ENCODE peak calls at places on chromosomes 3 and 15, in five cellular contexts. A is heart right ventricle, L is foreskin fibroblast, T is endodermal cell, I is neural progenitor cell. X is an unnamed sample.

GRCh38 chr15:56528136-56528535 is 63.2 kb upstream of the MNS1 start:
- DNase-seq in A (no peak), L (peak), T (no peak), I (no peak), X (no peak)

GRCh38 chr3:197960694-197961581 is 921 bp downstream of the LMLN start:
- DNase-seq in A (peak), L (no peak), T (no peak), I (no peak), X (no peak)

GRCh38 chr3:190585771-190586630 is 72.1 kb downstream of the IL1RAP start:
- DNase-seq in A (no peak), L (peak), T (peak), I (peak), X (no peak)

GRCh38 chr3:16462679-16463078 is 50.8 kb downstream of the RFTN1 start:
- DNase-seq in A (no peak), L (no peak), T (no peak), I (no peak), X (no peak)

GRCh38 chr3:190747566-190747965 is 114.9 kb downstream of the GMNC start:
- DNase-seq in A (no peak), L (no peak), T (no peak), I (no peak), X (no peak)

GRCh38 chr3:9932843-9933560 is 632 bp upstream of the CRELD1 start:
- DNase-seq in A (peak), L (peak), T (peak), I (peak), X (peak)

GRCh38 chr3:175585898-175586297 is 726.8 kb downstream of the NAALADL2 start:
- DNase-seq in A (no peak), L (peak), T (no peak), I (no peak), X (no peak)

GRCh38 chr3:32570426-32571191 is at the start of gene DYNC1LI1:
- DNase-seq in A (peak), L (peak), T (peak), I (peak), X (peak)

GRCh38 chr3:107241217-107241616 is 136.0 kb upstream of the CCDC54 start:
- DNase-seq in A (peak), L (no peak), T (peak), I (peak), X (peak)
- TF ChIP-seq CTCF in A (no peak), L (no peak), T (peak), I (no peak), X (no peak)

GRCh38 chr3:126917232-126917804 is 65.6 kb upstream of the PLXNA1 start:
- DNase-seq in A (no peak), L (no peak), T (no peak), I (no peak), X (no peak)
- TF ChIP-seq CTCF in A (no peak), L (no peak), T (no peak), I (no peak), X (no peak)

DNA sequence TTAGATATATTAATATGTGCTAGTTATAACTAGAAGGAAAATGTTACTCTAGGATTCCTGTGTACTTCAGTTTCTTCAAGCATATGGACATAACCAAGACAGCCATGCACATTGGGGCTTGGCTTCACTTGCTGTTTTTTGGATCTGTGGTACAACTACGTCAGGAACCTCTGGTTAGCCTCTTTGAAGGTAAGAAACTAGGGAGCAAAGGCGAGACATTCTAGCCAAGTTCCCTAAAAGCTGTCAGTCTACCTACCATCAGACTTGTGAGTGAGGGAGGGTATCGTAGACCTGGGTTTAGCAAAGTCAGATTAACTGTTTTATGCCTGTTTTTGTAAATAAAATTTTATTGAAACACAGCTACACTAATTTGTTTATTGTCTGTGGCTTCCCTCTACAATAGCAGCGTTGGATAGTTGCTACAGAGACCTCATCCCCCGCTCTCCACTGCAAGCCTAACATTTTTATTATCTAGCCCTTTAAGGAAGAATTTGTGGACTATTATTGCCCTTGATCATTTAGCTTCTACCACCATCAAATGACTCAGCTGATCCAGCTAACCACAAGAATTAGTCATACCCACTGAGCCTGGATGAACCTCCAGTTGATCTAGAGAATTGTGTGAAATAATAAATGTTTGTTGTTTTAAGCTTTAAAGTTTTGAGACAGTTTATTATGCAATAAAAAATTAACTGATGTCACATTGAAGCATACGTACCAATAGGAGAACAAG is 58.0 kb downstream of the RSRC1 start:
- DNase-seq in A (no peak), L (peak), T (no peak), I (no peak), X (no peak)
- TF ChIP-seq CTCF in A (no peak), L (no peak), T (no peak), I (no peak), X (no peak)

DNA sequence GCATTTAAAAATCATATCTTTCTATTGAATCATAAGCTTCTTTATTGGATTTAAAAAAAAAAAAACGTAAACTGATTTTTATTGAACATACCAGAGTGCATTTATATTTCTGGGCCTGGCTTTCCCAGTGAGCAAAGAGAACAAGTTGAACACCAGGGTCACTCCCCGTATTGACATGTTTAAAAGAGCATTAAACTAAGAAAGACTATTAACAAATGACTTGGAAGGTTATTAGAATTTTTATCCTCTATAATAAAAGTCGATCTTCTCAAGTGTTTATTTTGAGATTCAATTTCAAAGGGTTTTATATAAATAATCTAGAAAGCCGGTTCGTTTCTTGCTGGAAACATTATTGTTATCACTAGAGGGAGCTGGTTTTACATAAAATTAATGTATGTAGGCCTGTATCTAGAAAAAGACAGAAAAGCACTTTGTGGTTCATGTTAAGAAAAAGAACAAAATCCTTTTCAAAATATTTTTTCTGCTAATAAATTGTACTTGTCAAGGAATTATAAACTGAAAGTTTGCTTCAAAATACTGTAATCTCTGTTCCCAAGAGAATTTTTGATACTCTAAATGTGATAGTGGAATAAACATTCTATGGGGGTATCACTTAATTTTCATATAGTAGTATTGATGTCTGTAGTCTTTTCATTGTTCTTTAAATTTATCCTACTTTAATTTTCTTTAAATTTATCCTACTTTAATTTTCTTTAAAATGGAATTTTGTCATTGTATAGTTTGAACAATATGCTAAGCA is 321.8 kb upstream of the MME start:
- DNase-seq in A (no peak), L (peak), T (no peak), I (no peak), X (no peak)
- TF ChIP-seq CTCF in A (peak), L (peak), T (peak), I (peak), X (no peak)

DNA sequence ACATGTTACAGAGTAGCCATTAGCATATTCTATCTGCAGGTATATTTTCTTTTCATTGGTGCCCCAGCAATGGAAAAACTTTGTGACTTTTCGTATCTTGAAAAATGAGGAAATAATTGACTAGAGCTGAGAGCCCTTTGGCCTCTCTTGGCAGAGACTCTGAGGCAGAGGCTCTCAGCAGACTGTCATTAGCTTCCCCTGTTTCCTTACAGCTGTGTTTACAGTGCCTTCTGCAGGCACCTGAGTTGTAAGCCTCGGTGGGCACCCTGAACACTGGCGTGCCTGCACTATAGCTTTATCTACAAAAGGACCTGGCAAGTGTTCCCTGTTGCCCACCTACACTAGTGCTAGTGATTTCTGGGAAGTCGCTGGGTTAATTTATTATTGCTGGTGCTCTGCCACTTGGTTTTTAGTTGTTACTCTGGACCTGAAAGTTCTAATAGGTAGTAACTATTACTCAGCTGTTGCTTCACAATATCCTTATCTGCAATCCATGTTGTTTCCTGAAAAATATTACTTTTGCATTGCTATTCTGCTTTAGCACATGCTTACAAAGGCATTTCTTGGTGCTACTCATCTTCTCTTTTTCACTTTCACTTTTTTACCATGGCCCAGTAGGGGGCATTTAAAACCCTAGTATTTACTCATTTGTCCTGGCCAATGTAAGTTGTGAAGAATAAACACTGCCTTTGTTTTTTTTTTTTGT is 7.8 kb upstream of the GPR171 start:
- DNase-seq in A (no peak), L (no peak), T (no peak), I (peak), X (no peak)
- TF ChIP-seq CTCF in A (no peak), L (no peak), T (no peak), I (no peak), X (no peak)

DNA sequence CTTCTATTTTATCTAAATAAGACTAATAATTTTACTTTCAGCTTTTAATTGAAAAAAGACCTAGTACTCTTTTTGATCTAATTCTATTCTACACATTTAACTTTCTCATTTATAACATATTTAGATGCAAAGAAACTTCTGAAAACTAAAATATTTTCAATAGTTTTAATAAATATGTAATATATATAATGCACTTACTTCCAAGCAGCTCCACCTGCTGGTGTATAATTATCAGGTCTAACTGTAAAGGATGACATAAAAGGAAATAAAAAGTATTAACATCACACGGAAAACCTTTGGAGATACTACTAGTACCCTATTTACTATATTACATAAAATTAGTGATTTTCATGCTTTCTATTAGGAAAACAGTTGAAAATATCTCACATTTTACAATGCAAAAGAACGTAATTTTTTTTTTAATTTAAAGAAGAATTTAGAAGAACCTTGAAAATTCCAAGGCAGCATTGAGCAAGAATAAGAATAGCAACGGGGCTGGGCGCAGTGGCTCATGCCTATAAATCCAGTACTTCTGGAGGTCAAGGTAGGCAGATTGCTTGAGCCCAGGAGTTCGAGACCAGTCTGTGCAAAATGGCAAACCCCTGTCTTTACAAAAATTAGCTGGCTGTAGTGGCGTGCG is 10.2 kb downstream of the PLSCR5 start:
- DNase-seq in A (no peak), L (no peak), T (no peak), I (peak), X (no peak)
- TF ChIP-seq CTCF in A (no peak), L (peak), T (peak), I (peak), X (no peak)

GRCh38 chr3:120139140-120139539 is 44.9 kb upstream of the GSK3B start:
- DNase-seq in A (no peak), L (no peak), T (no peak), I (no peak), X (no peak)

GRCh38 chr3:120140098-120140742 is 46.0 kb upstream of the GSK3B start:
- DNase-seq in A (no peak), L (no peak), T (no peak), I (no peak), X (no peak)

GRCh38 chr3:120142236-120142635 is 48.0 kb upstream of the GSK3B start:
- DNase-seq in A (no peak), L (no peak), T (no peak), I (no peak), X (no peak)

GRCh38 chr3:120137548-120137947 is 43.3 kb upstream of the GSK3B start:
- DNase-seq in A (no peak), L (no peak), T (no peak), I (no peak), X (no peak)
- TF ChIP-seq CTCF in A (no peak), L (no peak), T (peak), I (no peak), X (no peak)

DNA sequence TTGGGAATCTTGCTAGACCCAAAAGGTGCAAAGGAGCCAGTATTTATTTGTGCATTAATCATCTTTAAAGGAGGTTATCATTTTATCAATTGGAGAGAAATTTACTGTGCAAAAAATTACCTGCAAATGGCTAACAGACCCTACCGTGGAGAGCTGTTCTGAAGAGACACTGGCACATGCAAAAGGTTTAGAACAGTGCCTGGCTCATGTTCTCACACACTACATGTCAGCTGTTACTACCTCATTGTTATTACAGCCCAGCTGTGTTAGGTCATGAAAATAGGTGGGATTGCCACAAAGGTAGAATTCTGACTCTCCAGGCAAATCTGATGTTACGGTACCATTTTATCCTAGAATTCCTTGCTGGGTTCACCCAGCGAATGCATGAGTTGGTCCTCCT is 137.3 kb downstream of the SNRK start:
- DNase-seq in A (no peak), L (no peak), T (no peak), I (no peak), X (no peak)
- TF ChIP-seq CTCF in A (no peak), L (no peak), T (no peak), I (no peak), X (no peak)

GRCh38 chr15:75738647-75739325 is 26.1 kb upstream of the CSPG4 start:
- DNase-seq in A (peak), L (peak), T (peak), I (peak), X (peak)
- TF ChIP-seq CTCF in A (no peak), L (no peak), T (no peak), I (no peak), X (no peak)

GRCh38 chr3:118636841-118637240 is 397.8 kb downstream of the IGSF11 start:
- DNase-seq in A (no peak), L (no peak), T (peak), I (peak), X (no peak)

GRCh38 chr3:118641608-118642007 is 393.0 kb downstream of the IGSF11 start:
- DNase-seq in A (no peak), L (no peak), T (peak), I (peak), X (no peak)

GRCh38 chr3:118637866-118638265 is 396.8 kb downstream of the IGSF11 start:
- DNase-seq in A (no peak), L (no peak), T (no peak), I (no peak), X (no peak)
- TF ChIP-seq CTCF in A (no peak), L (no peak), T (no peak), I (no peak), X (no peak)